ENCODE peak calls at places on chromosomes 2 and 18, in ten cellular contexts. Z is foreskin fibroblast; R is choroid plexus epithelial cell; J is CD8-positive, alpha-beta T cell; E is endothelial cell of umbilical vein; W is tibial artery; K is lung; T is breast epithelium; L is transverse colon; B is heart left ventricle. S is an unnamed sample.

GRCh38 chr2:106025796-106026195 is 168.3 kb downstream of the UXS1 start:
- DNase-seq in K (no peak), R (no peak), W (no peak), Z (no peak), B (no peak), L (no peak), E (no peak), T (no peak), J (no peak), S (no peak)

GRCh38 chr2:428591-428990 is 140.7 kb upstream of the ALKAL2 start:
- DNase-seq in K (no peak), B (no peak), W (no peak), J (no peak), R (no peak), T (no peak), E (no peak), Z (no peak), L (no peak), S (no peak)

GRCh38 chr2:208548689-208549088 is 142.1 kb downstream of the PTH2R start:
- DNase-seq in L (no peak), W (no peak), T (no peak), E (no peak), R (no peak), J (no peak), Z (no peak), K (no peak), B (no peak), S (no peak)

GRCh38 chr18:32576296-32576916 is 105.7 kb upstream of the GAREM1 start:
- DNase-seq in T (no peak), J (no peak), K (no peak), L (no peak), W (no peak), R (peak; percentile 67), B (no peak), Z (no peak), E (peak; percentile 25), S (no peak)

GRCh38 chr18:41767960-41768359 is 187.1 kb upstream of the PIK3C3 start:
- DNase-seq in K (no peak), L (no peak), T (no peak), B (no peak), Z (no peak), J (no peak), W (no peak), E (no peak), R (peak; percentile 85), S (peak; percentile 41)

GRCh38 chr2:229519655-229520054 is 194.7 kb downstream of the DNER start:
- DNase-seq in T (no peak), E (no peak), K (no peak), R (peak; percentile 46), W (no peak), J (no peak), Z (no peak), L (no peak), B (no peak), S (no peak)

GRCh38 chr18:55407774-55408535 is 180.0 kb downstream of the TCF4 start:
- DNase-seq in J (no peak), W (no peak), L (no peak), T (no peak), E (no peak), R (no peak), K (no peak), Z (no peak), B (no peak), S (no peak)

GRCh38 chr2:158651358-158652057 is 143.6 kb upstream of the DAPL1 start:
- DNase-seq in W (no peak), E (no peak), L (no peak), B (no peak), Z (no peak), K (no peak), T (no peak), J (no peak), R (no peak), S (no peak)

GRCh38 chr2:152413228-152414030 is 78.5 kb downstream of the FMNL2 start:
- DNase-seq in W (no peak), T (no peak), L (no peak), J (no peak), B (no peak), K (no peak), Z (no peak), R (no peak), E (peak; percentile 46), S (no peak)

GRCh38 chr18:74139888-74140287 is 7.7 kb downstream of the FBXO15 start:
- DNase-seq in Z (peak; percentile 53), B (no peak), L (no peak), K (no peak), W (no peak), J (no peak), R (peak; percentile 76), T (no peak), E (no peak), S (peak; percentile 37)

DNA sequence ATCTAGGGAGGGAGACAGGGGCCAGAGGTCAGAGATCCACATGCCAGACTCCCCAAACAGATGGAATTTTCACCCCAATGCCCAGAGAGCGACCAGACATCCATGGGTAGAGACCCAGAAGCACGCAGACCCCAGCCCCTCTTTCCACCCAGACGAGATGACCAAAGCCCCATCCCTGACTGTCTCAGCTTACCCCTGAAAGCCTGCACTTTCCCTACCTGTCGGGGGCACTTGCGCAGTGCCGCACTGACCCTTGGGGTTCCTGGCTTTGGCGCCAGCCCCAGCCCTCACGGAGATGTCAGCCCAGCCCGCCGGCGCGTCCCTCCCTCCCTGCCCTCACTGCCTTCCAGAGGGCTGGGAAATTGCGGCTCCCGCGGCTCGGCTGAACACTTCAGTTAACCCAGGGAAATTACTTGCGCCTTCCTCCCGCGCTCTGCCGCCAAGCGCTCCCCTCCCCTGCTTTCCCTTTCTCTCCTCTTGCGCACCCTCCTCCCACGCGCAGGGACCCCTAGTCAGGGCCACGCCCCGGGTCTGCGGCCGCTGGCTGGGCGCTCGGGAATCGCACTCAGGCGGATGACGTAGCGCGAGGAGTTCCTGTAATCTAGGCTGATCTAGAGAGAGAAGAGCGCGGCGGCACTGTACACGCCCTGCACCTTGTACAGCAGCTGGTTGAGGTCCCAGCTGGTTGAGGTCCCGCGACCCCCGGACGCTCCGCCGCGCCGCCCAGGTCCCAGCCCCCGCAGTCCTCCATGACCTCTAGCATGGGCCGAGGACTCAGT is 12.0 kb downstream of the ALPG start:
- DNase-seq in L (peak; percentile 26), W (peak; percentile 53), J (no peak), B (no peak), T (no peak), R (peak; percentile 33), K (no peak), Z (no peak), E (no peak), S (peak; percentile 53)
- H3K4me3 ChIP-seq in L (peak overlapping the region; percentile 10), W (peak overlapping the region; percentile 30), J (no peak overlapping the region), B (peak overlapping the region; percentile 36), T (peak overlapping the region; percentile 38), R (peak overlapping the region; percentile 5), K (no peak overlapping the region), Z (no peak overlapping the region), E (no peak overlapping the region), S (peak overlapping the region; percentile 43)

DNA sequence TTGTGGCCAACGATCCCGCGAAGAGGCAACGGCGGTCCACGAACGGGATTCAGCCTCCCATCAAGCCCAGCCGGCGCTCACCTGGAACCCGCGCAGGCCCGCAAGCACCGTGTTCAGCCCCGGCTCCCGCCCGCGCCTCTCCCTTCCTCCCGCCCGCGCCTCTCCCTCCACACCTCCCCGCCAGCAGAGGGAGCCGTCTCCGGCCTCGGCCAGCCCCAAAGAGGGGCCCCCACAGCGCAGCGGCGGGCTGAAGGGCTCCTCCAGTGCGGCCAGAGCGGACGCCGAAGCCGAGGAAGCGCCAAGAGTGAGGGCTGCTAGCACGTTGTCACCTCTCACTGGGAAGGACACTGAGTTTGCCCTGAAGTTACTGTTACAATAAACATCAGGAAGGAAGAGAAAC is 55.3 kb upstream of the LAPTM4A start:
- DNase-seq in E (peak; percentile 27), R (peak; percentile 70), T (peak; percentile 23), L (peak; percentile 56), W (no peak), B (peak; percentile 60), Z (no peak), K (peak; percentile 67), J (no peak), S (no peak)
- TF ChIP-seq CTCF in E (peak; percentile 80), R (peak; percentile 72), T (peak; percentile 57), L (peak; percentile 38), W (no peak), B (peak; percentile 57), Z (peak; percentile 3), K (no peak), J (peak; percentile 12), S (peak; percentile 37)

DNA sequence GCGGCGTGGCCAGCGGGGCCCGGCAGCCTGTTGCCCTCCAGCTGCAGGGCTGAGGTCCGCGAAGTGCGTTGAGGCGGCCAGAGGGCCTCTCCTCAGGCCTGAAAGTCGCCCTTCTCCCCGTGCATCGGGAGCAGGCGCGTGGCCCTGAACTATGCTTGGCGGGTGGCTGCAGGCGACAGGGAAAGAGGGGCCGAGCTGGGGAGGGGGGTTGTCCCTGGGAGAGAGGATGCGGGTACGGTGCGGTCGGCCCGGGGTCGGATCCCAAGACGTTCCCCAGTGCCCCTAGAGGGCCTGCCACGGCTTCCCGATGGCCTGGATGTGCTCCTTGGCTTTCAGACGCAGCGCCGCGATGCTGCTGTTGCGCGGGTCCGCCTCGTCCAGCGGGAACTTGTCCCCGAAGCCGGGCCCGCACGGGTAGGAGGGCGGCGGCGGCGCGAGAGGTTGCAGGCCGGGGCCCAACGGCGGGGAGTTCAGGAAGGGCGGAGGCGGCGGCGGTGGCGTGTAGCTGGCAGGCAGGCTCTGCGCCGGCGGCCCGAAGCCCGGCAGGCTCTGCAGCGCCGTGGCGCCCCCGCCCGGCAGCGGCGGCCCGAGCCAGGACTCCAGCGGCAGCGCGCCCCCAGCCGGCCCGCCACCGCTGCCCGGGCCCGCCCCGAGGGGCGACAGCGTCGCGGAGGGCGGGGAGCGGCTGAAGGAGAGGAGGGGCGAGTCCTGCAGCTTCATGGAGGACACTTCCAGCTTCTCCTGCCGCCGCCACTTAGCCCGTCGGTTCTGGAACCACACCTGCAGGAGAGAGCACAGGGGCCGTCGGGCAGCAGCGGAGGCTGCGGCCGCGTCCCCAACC is 4.3 kb downstream of the RAX start:
- DNase-seq in K (no peak), Z (no peak), T (no peak), J (no peak), B (no peak), W (no peak), R (peak; percentile 9), E (no peak), L (no peak), S (peak; percentile 20)
- H3K4me3 ChIP-seq in K (no peak overlapping the region), Z (no peak overlapping the region), T (peak overlapping the region; percentile 29), J (no peak overlapping the region), B (peak overlapping the region; percentile 32), W (peak overlapping the region; percentile 25), R (no peak overlapping the region), E (no peak overlapping the region), L (no peak overlapping the region), S (no peak overlapping the region)

DNA sequence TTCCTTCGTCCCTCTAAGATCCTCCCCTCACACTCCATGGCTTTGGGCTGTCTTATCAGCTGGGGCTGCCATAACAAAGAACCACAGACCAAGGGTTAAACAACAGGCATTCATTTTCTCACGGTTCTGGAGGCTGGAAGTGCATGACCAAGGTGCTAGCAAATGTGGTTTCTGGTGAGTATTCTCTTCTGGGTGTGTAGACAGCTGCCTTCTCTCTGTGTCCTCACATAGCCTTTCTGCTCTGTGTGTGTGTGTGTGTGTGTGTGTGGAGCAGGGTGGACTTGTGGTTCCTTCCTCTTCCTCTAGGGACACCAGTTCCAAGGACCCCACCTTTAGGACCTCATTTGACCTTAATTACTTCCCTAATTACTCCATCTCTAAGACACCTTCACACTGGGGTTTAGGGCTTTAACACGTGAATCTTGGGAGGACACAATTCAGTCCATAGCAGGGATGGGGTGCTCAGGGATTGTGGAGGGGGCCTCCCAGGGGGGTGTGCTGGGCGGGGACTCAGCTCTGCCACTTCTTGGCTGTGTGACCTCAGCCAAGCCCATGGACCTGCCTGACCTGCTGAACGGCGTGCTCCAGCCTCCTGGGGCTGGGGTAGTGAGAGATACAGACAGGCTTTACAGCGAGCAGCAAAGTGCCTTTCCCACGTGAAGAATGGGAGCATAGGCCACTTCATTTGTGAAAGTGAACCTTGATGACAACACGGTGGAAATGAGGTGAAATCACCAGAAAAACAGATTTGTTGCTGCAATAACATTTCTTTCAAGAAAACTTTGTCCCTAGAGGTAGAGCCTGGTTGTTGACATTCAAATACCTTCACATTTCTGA is 38.1 kb downstream of the ACKR3 start:
- DNase-seq in K (no peak), T (no peak), E (no peak), R (peak; percentile 89), W (no peak), B (no peak), J (no peak), L (no peak), Z (no peak), S (peak; percentile 15)
- TF ChIP-seq CTCF in K (no peak), T (no peak), E (no peak), R (peak; percentile 47), W (no peak), B (no peak), J (no peak), L (no peak), Z (peak; percentile 10), S (no peak)

S was measured in fibroblast of villous mesenchyme.